ENCODE peak calls at places on chromosomes 13 and 19, in six cellular contexts. N is GM19239, L is activated T-cell treated with anti-CD3 and anti-CD28 coated beads for 1 hour, V is GM12878, S is right atrium auricular region, I is astrocyte of the spinal cord. P is an unnamed sample.

GRCh38 chr13:99496322-99497142 is 4.7 kb upstream of the TM9SF2 start:
- DNase-seq in N (no peak), L (peak), V (peak), S (peak), I (no peak), P (peak)

GRCh38 chr19:18672606-18673337 is 10.7 kb upstream of the CRTC1 start:
- DNase-seq in N (no peak), L (no peak), V (no peak), S (no peak), I (peak), P (no peak)

GRCh38 chr13:88042489-88042888 is 371.3 kb downstream of the SLITRK5 start:
- DNase-seq in N (no peak), L (no peak), V (no peak), S (no peak), I (peak), P (no peak)

GRCh38 chr13:114046447-114046846 is 72.6 kb upstream of the C13orf46 start:
- DNase-seq in N (no peak), L (no peak), V (no peak), S (no peak), I (no peak), P (no peak)

GRCh38 chr13:39656325-39656677 is 839 bp downstream of the COG6 start:
- DNase-seq in N (no peak), L (no peak), V (no peak), S (no peak), I (peak), P (no peak)

GRCh38 chr19:4379383-4380253 is 20.7 kb downstream of the SH3GL1 start:
- DNase-seq in N (no peak), L (no peak), V (peak), S (no peak), I (peak), P (no peak)

GRCh38 chr19:49911381-49912145 is 14.9 kb upstream of the IL4I1 start:
- DNase-seq in N (peak), L (no peak), V (peak), S (no peak), I (no peak), P (no peak)

GRCh38 chr13:91167706-91168459 is 179.6 kb upstream of the MIR17HG start:
- DNase-seq in N (no peak), L (no peak), V (no peak), S (no peak), I (no peak), P (no peak)

GRCh38 chr13:50713849-50714248 is 129.6 kb downstream of the DLEU7 start:
- DNase-seq in N (peak), L (no peak), V (peak), S (no peak), I (peak), P (peak)

GRCh38 chr13:44903596-44903995 is 85.7 kb downstream of the NUFIP1 start:
- DNase-seq in N (no peak), L (no peak), V (no peak), S (peak), I (peak), P (no peak)

GRCh38 chr19:35120492-35120891 is 4.9 kb downstream of the FXYD3 start:
- DNase-seq in N (no peak), L (no peak), V (no peak), S (no peak), I (peak), P (no peak)

GRCh38 chr13:51134763-51135365 is 23.8 kb upstream of the C13orf42 start:
- DNase-seq in N (no peak), L (no peak), V (no peak), S (no peak), I (no peak), P (no peak)

P was measured in activated T-helper 2 cell treated with anti-CD3 and anti-CD28 coated beads, Interferon-gamma antibody, Interleukin-2, Interleukin-4, amounts not matched to agents 10 μg/mL and 5 μg/mL and 100 μg/mL, durations not matched to agents 14 hours and 24 hours and 36 hours.